ENCODE peak calls at places on chromosomes 16 and 17, in ten cellular contexts. G is T-cell; Q is omental fat pad; X is Peyer's patch; J is adrenal gland; O is A549; N is NCI-H345; P is stimulated activated CD8-positive, alpha-beta memory T cell treated with anti-CD3 and anti-CD28 coated beads, Interleukin-12 subunit alpha, Interleukin-12 subunit beta, amount 100 ng/mL, for 4 hours; T is cardiac fibroblast; C is stimulated activated CD4-positive, alpha-beta T cell treated with anti-CD3 and anti-CD28 coated beads, Interleukin-2, amount 100 ng/mL, for 24 hours. W is an unnamed sample.

GRCh38 chr17:55394357-55395021 is 27.1 kb downstream of the MMD start:
- DNase-seq in X (no peak), J (no peak), C (no peak), T (no peak), G (no peak), O (no peak), N (no peak), Q (no peak), P (no peak), W (no peak)

GRCh38 chr17:66541461-66542182 is 239.2 kb downstream of the PRKCA start:
- DNase-seq in O (no peak), N (no peak), P (no peak), J (no peak), X (no peak), C (no peak), Q (no peak), T (peak; percentile 82), G (no peak), W (no peak)

GRCh38 chr16:1533443-1533951 is at the start of gene TMEM204:
- DNase-seq in P (no peak), X (peak; percentile 62), Q (no peak), C (peak; percentile 51), J (peak; percentile 61), N (no peak), T (peak; percentile 86), G (peak; percentile 65), O (no peak), W (no peak)

GRCh38 chr17:73118876-73119485 is 26.5 kb upstream of the SLC39A11 start:
- DNase-seq in C (no peak), G (no peak), P (no peak), X (no peak), Q (no peak), J (no peak), T (no peak), N (peak; percentile 87), O (no peak), W (no peak)

GRCh38 chr17:83008526-83008925 is 70.9 kb upstream of the METRNL start:
- DNase-seq in G (no peak), C (no peak), T (no peak), N (no peak), P (no peak), J (no peak), O (no peak), Q (no peak), X (no peak), W (no peak)

GRCh38 chr17:64178011-64178825 is 48.3 kb upstream of the ERN1 start:
- DNase-seq in G (no peak), C (no peak), X (no peak), O (no peak), P (no peak), Q (no peak), N (no peak), T (no peak), J (no peak), W (no peak)

GRCh38 chr16:77111057-77111456 is 79.9 kb upstream of the MON1B start:
- DNase-seq in P (no peak), J (no peak), Q (no peak), O (no peak), C (no peak), T (no peak), X (no peak), N (no peak), G (no peak), W (no peak)

GRCh38 chr16:16120044-16120381 is 103.3 kb downstream of the ABCC6 start:
- DNase-seq in N (no peak), C (no peak), Q (no peak), P (no peak), J (no peak), X (no peak), G (no peak), T (no peak), O (no peak), W (no peak)

GRCh38 chr16:85446846-85447656 is 166.1 kb upstream of the GSE1 start:
- DNase-seq in T (no peak), X (peak; percentile 61), C (no peak), Q (no peak), J (no peak), G (no peak), P (no peak), O (no peak), N (peak; percentile 14), W (no peak)

GRCh38 chr17:65627892-65628622 is 66.6 kb upstream of the AXIN2 start:
- DNase-seq in X (no peak), P (no peak), N (peak; percentile 83), O (peak; percentile 76), G (no peak), J (no peak), Q (no peak), T (peak; percentile 6), C (no peak), W (peak; percentile 76)

GRCh38 chr17:77147357-77147801 is 6.6 kb downstream of the SEC14L1 start:
- DNase-seq in O (no peak), T (no peak), P (no peak), C (no peak), Q (no peak), N (no peak), X (no peak), G (no peak), J (no peak), W (no peak)

GRCh38 chr16:89193021-89193575 is 7.2 kb downstream of the SLC22A31 start:
- DNase-seq in X (no peak), T (peak; percentile 97), C (peak; percentile 66), G (no peak), J (peak; percentile 48), O (no peak), N (peak; percentile 52), Q (no peak), P (no peak), W (peak; percentile 27)

GRCh38 chr17:45843722-45844121 is 959 bp upstream of the SPPL2C start:
- DNase-seq in C (no peak), N (no peak), X (no peak), O (no peak), T (no peak), G (no peak), P (no peak), Q (no peak), J (no peak), W (no peak)

GRCh38 chr17:18850679-18851078 is 7.3 kb upstream of the PRPSAP2 start:
- DNase-seq in N (no peak), Q (no peak), O (no peak), J (no peak), T (no peak), G (no peak), P (no peak), X (no peak), C (no peak), W (no peak)

GRCh38 chr17:79859676-79860615 is 20.7 kb upstream of the CBX4 start:
- DNase-seq in Q (no peak), C (no peak), X (no peak), P (no peak), J (no peak), T (no peak), N (no peak), G (no peak), O (no peak), W (no peak)

GRCh38 chr16:74811911-74812310 is 37.3 kb upstream of the FA2H start:
- DNase-seq in C (no peak), Q (no peak), J (peak; percentile 71), G (no peak), X (no peak), P (no peak), T (peak; percentile 4), N (no peak), O (no peak), W (no peak)

GRCh38 chr16:87369796-87370719 is 13.5 kb downstream of the FBXO31 start:
- DNase-seq in O (no peak), Q (no peak), N (no peak), C (no peak), P (no peak), J (no peak), T (no peak), X (no peak), G (no peak), W (no peak)

GRCh38 chr17:20085283-20085875 is 76.2 kb downstream of the SPECC1 start:
- DNase-seq in T (peak; percentile 41), Q (no peak), C (no peak), G (no peak), N (no peak), J (no peak), X (no peak), P (no peak), O (no peak), W (no peak)

GRCh38 chr17:58319181-58320162 is 9.1 kb downstream of the TSPOAP1 start:
- DNase-seq in N (no peak), C (no peak), P (no peak), J (no peak), Q (no peak), X (no peak), G (no peak), T (no peak), O (no peak), W (no peak)

GRCh38 chr17:44203731-44204452 is 4.2 kb upstream of the ATXN7L3 start:
- DNase-seq in P (no peak), X (peak; percentile 50), G (no peak), J (peak; percentile 53), C (peak; percentile 67), T (peak; percentile 74), O (peak; percentile 64), N (peak; percentile 42), Q (no peak), W (peak; percentile 37)

GRCh38 chr17:13030459-13031305 is 12.9 kb upstream of the ELAC2 start:
- DNase-seq in O (peak; percentile 49), C (peak; percentile 34), Q (no peak), J (peak; percentile 47), T (peak; percentile 65), X (no peak), N (no peak), P (no peak), G (no peak), W (peak; percentile 31)